ENCODE peak calls at places on chromosomes 6 and 20, in five cellular contexts. M, C, N, F and P are unnamed samples.

GRCh38 chr6:157471077-157471686 is 90.2 kb downstream of the ZDHHC14 start:
- DNase-seq in M (no peak), C (no peak), N (no peak), F (no peak), P (no peak)

GRCh38 chr6:110331383-110331782 is 26.8 kb downstream of the METTL24 start:
- DNase-seq in F (no peak), C (no peak), N (no peak), M (no peak), P (no peak)

GRCh38 chr6:52697903-52698302 is 27.0 kb downstream of the TMEM14A start:
- DNase-seq in N (no peak), M (no peak), C (no peak), F (no peak), P (no peak)

GRCh38 chr6:27518881-27519795 is 46.2 kb upstream of the ZNF184 start:
- DNase-seq in C (peak; percentile 81), N (peak; percentile 77), F (no peak), M (peak; percentile 81), P (peak; percentile 90)

GRCh38 chr6:30060634-30060981 is 457 bp upstream of the POLR1H start:
- DNase-seq in C (no peak), N (peak; percentile 18), M (peak; percentile 64), F (no peak), P (peak; percentile 26)

GRCh38 chr20:63254536-63255384 is 497 bp upstream of the NKAIN4 start:
- DNase-seq in C (no peak), F (no peak), N (no peak), M (peak; percentile 79), P (no peak)

GRCh38 chr6:14601490-14601889 is 483.9 kb downstream of the CD83 start:
- DNase-seq in C (no peak), N (no peak), M (no peak), F (no peak), P (no peak)

GRCh38 chr20:41330343-41330720 is 10.3 kb upstream of the LPIN3 start:
- DNase-seq in C (no peak), M (no peak), F (no peak), N (no peak), P (no peak)

GRCh38 chr6:75317503-75318206 is 33.1 kb upstream of the TMEM30A start:
- DNase-seq in C (no peak), F (no peak), N (no peak), M (no peak), P (no peak)

GRCh38 chr20:39532205-39532604 is 570.1 kb downstream of the DHX35 start:
- DNase-seq in M (no peak), F (no peak), C (no peak), N (no peak), P (no peak)

GRCh38 chr20:9838378-9839295 is at the start of gene PAK5:
- DNase-seq in C (peak; percentile 77), M (peak; percentile 96), N (peak; percentile 84), F (no peak), P (no peak)

GRCh38 chr6:169074551-169074950 is 179.1 kb downstream of the THBS2 start:
- DNase-seq in N (no peak), F (no peak), M (no peak), C (no peak), P (no peak)

GRCh38 chr20:15220778-15221565 is 883.6 kb upstream of the FLRT3 start:
- DNase-seq in M (peak; percentile 6), F (no peak), C (no peak), N (no peak), P (no peak)

GRCh38 chr6:125853740-125854139 is 63.0 kb downstream of the NCOA7 start:
- DNase-seq in M (no peak), C (no peak), F (no peak), N (no peak), P (no peak)

GRCh38 chr6:23503173-23503572 is 622.8 kb upstream of the NRSN1 start:
- DNase-seq in N (no peak), C (no peak), F (no peak), M (no peak), P (no peak)

GRCh38 chr6:15254074-15254975 is 8.5 kb downstream of the JARID2 start:
- DNase-seq in F (no peak), N (no peak), C (no peak), M (peak; percentile 41), P (peak; percentile 86)

GRCh38 chr20:50026746-50027575 is 44.2 kb downstream of the SNAI1 start:
- DNase-seq in M (peak; percentile 48), N (no peak), C (no peak), F (no peak), P (no peak)

GRCh38 chr6:37548067-37548674 is 48.5 kb upstream of the CCDC167 start:
- DNase-seq in M (no peak), F (no peak), N (no peak), C (no peak), P (no peak)

GRCh38 chr6:170564936-170565530 is 10.9 kb downstream of the TBP start:
- DNase-seq in F (no peak), C (no peak), M (no peak), N (no peak), P (no peak)

GRCh38 chr20:34098570-34098969 is 13.5 kb downstream of the EIF2S2 start:
- DNase-seq in M (no peak), F (no peak), C (no peak), N (no peak), P (no peak)

GRCh38 chr20:38145094-38146075 is 19.7 kb downstream of the TGM2 start:
- DNase-seq in N (no peak), F (no peak), M (no peak), C (no peak), P (no peak)

GRCh38 chr6:74570044-74570443 is 635.8 kb downstream of the COL12A1 start:
- DNase-seq in M (no peak), C (no peak), F (no peak), N (no peak), P (no peak)

GRCh38 chr6:11729083-11729482 is 49.5 kb downstream of the ADTRP start:
- DNase-seq in M (no peak), F (no peak), C (no peak), N (no peak), P (no peak)

GRCh38 chr6:21256197-21256596 is 337.4 kb upstream of the SOX4 start:
- DNase-seq in M (no peak), C (no peak), F (no peak), N (no peak), P (no peak)

GRCh38 chr6:134590449-134590848 is 272.5 kb upstream of the SGK1 start:
- DNase-seq in F (no peak), N (no peak), M (no peak), C (peak; percentile 65), P (no peak)

GRCh38 chr6:151445482-151445881 is 6.4 kb downstream of the RMND1 start:
- DNase-seq in F (no peak), M (no peak), N (no peak), C (no peak), P (no peak)

GRCh38 chr6:4813055-4813454 is 36.9 kb downstream of the CDYL start:
- DNase-seq in F (no peak), M (no peak), C (no peak), N (no peak), P (no peak)

GRCh38 chr6:130945401-130945919 is 117.6 kb downstream of the EPB41L2 start:
- DNase-seq in N (no peak), C (no peak), F (no peak), M (no peak), P (no peak)

GRCh38 chr6:121627761-121628160 is 192.3 kb downstream of the GJA1 start:
- DNase-seq in C (no peak), M (peak; percentile 1), F (no peak), N (peak; percentile 15), P (no peak)